ENCODE peak calls at places on chromosomes 16 and 17, in nine cellular contexts. Q is heart right ventricle; G is A549; R is left ventricle myocardium inferior; V is aorta; M is cardiac muscle cell; O is IMR-90; J is CD4-positive, alpha-beta memory T cell; C is left lung. E is an unnamed sample. For H3K4me1, the result is how much of the 10 kb centered on the place peaks cover.

GRCh38 chr16:79469999-79470398 is 130.5 kb downstream of the MAF start:
- DNase-seq in Q (peak), G (no peak), R (peak), V (peak), M (no peak), O (no peak), J (no peak), C (peak), E (peak)

GRCh38 chr17:44314869-44315661 is 6.7 kb downstream of the RUNDC3A start:
- DNase-seq in Q (no peak), G (peak), R (no peak), V (no peak), M (peak), O (no peak), J (peak), C (no peak), E (no peak)

GRCh38 chr17:39668141-39668924 is at the start of gene PNMT:
- DNase-seq in Q (peak), G (peak), R (peak), V (peak), M (peak), O (peak), J (peak), C (peak), E (peak)

GRCh38 chr16:35182943-35183550 is 1723.6 kb downstream of the TP53TG3F start:
- DNase-seq in Q (no peak), G (no peak), R (no peak), V (no peak), M (no peak), O (no peak), J (no peak), C (no peak), E (no peak)

GRCh38 chr17:69947027-69947759 is 127.8 kb upstream of the KCNJ16 start:
- DNase-seq in Q (no peak), G (no peak), R (no peak), V (no peak), M (no peak), O (peak), J (no peak), C (no peak), E (no peak)

GRCh38 chr17:69669441-69670178 is 255.1 kb downstream of the MAP2K6 start:
- DNase-seq in Q (no peak), G (no peak), R (no peak), V (no peak), M (no peak), O (peak), J (no peak), C (no peak), E (no peak)

GRCh38 chr17:64423881-64424280 is 25.0 kb upstream of the MILR1 start:
- DNase-seq in Q (no peak), G (no peak), R (no peak), V (no peak), M (no peak), O (no peak), J (no peak), C (no peak), E (no peak)

GRCh38 chr17:81424613-81425017 is 29.4 kb downstream of the BAHCC1 start:
- DNase-seq in Q (no peak), G (no peak), R (no peak), V (no peak), M (no peak), O (no peak), J (no peak), C (no peak), E (no peak)

GRCh38 chr16:51262428-51262827 is 111.4 kb upstream of the SALL1 start:
- DNase-seq in Q (no peak), G (no peak), R (no peak), V (no peak), M (no peak), O (no peak), J (no peak), C (no peak), E (no peak)

GRCh38 chr17:77441130-77441920 is 300.6 kb downstream of the SEC14L1 start:
- DNase-seq in Q (no peak), G (no peak), R (no peak), V (no peak), M (peak), O (no peak), J (peak), C (no peak), E (peak)

GRCh38 chr16:47774661-47775060 is 313.5 kb downstream of the PHKB start:
- DNase-seq in Q (no peak), G (peak), R (no peak), V (no peak), M (peak), O (peak), J (no peak), C (peak), E (no peak)

GRCh38 chr16:74734361-74735161 is 33.9 kb upstream of the MLKL start:
- DNase-seq in Q (no peak), G (no peak), R (no peak), V (no peak), M (no peak), O (no peak), J (no peak), C (no peak), E (no peak)

GRCh38 chr16:49593423-49594040 is 219.9 kb downstream of the C16orf78 start:
- DNase-seq in Q (no peak), G (no peak), R (no peak), V (no peak), M (no peak), O (no peak), J (no peak), C (no peak), E (no peak)

GRCh38 chr17:38970804-38971203 is 3.6 kb upstream of the FBXO47 start:
- DNase-seq in Q (no peak), G (peak), R (no peak), V (no peak), M (no peak), O (no peak), J (no peak), C (no peak), E (no peak)

GRCh38 chr16:87847785-87848675 is 21.3 kb downstream of the SLC7A5 start:
- DNase-seq in Q (peak), G (no peak), R (no peak), V (no peak), M (peak), O (no peak), J (no peak), C (no peak), E (peak)

GRCh38 chr16:87851141-87851587 is 18.1 kb downstream of the SLC7A5 start:
- DNase-seq in Q (no peak), G (no peak), R (no peak), V (no peak), M (no peak), O (no peak), J (no peak), C (no peak), E (peak)

GRCh38 chr16:87850009-87851006 is 19.0 kb downstream of the SLC7A5 start:
- DNase-seq in Q (peak), G (no peak), R (peak), V (peak), M (peak), O (peak), J (peak), C (peak), E (peak)

GRCh38 chr16:87848676-87849345 is 20.5 kb downstream of the SLC7A5 start:
- DNase-seq in Q (no peak), G (no peak), R (no peak), V (no peak), M (no peak), O (no peak), J (no peak), C (no peak), E (no peak)

DNA sequence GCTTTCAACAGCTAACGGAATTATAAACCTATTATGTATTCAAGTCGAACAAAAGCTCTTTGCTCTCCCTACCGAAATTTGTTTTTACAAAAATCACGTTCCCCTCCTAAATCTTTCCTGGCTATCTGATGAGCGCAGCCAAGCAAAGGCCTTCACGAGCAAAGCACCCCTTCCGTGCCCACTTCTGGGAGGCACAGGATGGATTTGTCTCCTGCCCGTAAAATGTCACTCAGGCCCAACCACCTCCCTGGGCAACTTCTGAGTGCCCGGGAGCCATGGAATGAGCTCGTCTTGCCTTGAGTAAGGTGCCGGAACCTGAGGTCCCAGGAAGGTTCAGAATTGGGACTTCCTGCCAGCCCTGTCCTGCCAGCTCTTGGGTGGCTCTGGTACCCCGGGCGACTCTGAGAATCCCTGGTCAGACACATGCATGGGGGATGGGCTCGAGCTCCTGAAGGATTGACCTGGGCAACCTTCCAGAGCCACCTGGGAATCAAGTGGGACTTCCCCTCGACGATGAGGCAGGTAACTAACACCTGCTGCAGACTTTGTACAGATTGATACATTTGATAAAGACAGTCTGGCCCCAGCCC is 19.8 kb downstream of the SLC7A5 start:
- DNase-seq in Q (no peak), G (no peak), R (no peak), V (no peak), M (no peak), O (no peak), J (no peak), C (no peak), E (no peak)
- H3K4me1 ChIP-seq in Q (under half), G (half or more), R (under half), V (under half), M (under half), O (under half), J (under half), C (under half), E (under half)

GRCh38 chr17:82801377-82801970 is 38.3 kb downstream of the ZNF750 start:
- DNase-seq in Q (no peak), G (no peak), R (no peak), V (no peak), M (no peak), O (no peak), J (no peak), C (no peak), E (no peak)

GRCh38 chr17:82799591-82799990 is 40.2 kb downstream of the ZNF750 start:
- DNase-seq in Q (no peak), G (no peak), R (no peak), V (no peak), M (no peak), O (no peak), J (no peak), C (no peak), E (no peak)

GRCh38 chr17:82800885-82801284 is 38.9 kb downstream of the ZNF750 start:
- DNase-seq in Q (no peak), G (no peak), R (no peak), V (no peak), M (no peak), O (no peak), J (no peak), C (no peak), E (peak)

GRCh38 chr17:82797061-82797460 is 42.8 kb downstream of the ZNF750 start:
- DNase-seq in Q (no peak), G (no peak), R (no peak), V (no peak), M (no peak), O (no peak), J (no peak), C (no peak), E (no peak)

DNA sequence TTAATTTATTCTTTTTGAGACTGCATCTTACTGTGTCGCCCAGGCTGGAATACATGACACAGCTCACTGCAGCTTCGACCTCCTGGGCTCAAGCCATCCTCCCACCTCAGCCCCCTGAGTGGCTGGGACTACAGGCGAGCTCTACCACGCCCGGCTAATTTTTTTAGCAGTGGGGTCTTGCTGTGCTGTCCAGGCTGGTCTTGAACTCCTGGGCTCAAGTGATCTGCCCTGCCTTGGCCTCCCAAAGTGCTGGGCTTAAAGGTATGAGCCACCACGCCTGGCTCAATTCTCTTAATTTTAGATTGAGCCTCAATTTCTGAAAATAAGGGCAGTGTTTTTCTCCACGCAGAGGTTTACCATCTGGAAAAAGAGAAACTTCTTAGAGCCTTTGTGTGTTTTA is 41.1 kb downstream of the ZNF750 start:
- DNase-seq in Q (no peak), G (no peak), R (no peak), V (no peak), M (no peak), O (no peak), J (no peak), C (no peak), E (no peak)
- H3K4me1 ChIP-seq in Q (under half), G (under half), R (under half), V (under half), M (under half), O (under half), J (under half), C (under half), E (under half)

GRCh38 chr17:17109231-17109630 is 67.0 kb downstream of the MPRIP start:
- DNase-seq in Q (no peak), G (peak), R (peak), V (no peak), M (no peak), O (no peak), J (peak), C (no peak), E (peak)
- H3K4me1 ChIP-seq in Q (half or more), G (half or more), R (half or more), V (under half), M (under half), O (under half), J (half or more), C (under half), E (half or more)

DNA sequence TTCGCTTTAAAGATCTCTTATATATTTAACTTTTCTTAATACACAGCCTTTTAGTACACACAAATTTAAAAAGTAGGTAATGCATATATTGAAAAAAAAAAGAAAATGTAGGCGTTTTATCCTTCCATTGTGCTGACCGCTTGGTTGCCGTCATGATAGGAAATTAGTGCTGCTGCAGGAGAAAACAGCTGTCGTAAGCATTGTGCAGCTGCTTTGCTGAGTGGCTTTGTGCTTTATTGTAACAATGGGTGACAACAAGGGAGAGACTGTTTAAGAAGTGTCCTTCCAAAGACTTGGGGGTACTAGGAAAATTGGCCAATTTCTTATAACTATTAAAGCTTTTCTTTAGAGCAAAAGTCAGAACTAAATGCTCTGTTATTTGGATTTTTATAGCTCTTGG is 5.0 kb downstream of the HERPUD1 start:
- DNase-seq in Q (no peak), G (no peak), R (no peak), V (no peak), M (no peak), O (no peak), J (no peak), C (no peak), E (no peak)
- H3K4me1 ChIP-seq in Q (half or more), G (under half), R (half or more), V (under half), M (under half), O (under half), J (half or more), C (under half), E (under half)

DNA sequence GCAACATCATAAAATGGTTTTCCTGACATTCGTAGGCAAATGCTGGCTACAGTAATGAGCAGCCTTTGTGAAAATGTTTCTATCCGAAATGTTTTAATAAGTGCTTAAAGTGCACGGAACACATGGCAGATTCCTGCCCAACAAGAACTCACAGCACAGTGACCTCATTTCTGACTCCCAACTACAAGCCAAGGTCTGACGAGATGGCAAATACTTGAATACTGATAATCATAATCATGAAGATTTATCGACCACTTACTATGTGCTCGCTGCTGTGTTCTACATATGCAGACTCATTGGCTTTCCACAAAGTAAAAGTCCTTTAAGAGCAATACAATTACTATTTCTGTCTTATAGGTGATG is 238.1 kb upstream of the CDH5 start:
- DNase-seq in Q (no peak), G (no peak), R (no peak), V (no peak), M (peak), O (peak), J (no peak), C (no peak), E (no peak)
- H3K4me1 ChIP-seq in Q (under half), G (under half), R (under half), V (under half), M (under half), O (under half), J (under half), C (under half), E (under half)

GRCh38 chr16:7511549-7512260 is 179.1 kb downstream of the RBFOX1 start:
- DNase-seq in Q (no peak), G (no peak), R (no peak), V (no peak), M (no peak), O (no peak), J (no peak), C (no peak), E (no peak)
- H3K4me1 ChIP-seq in Q (under half), G (under half), R (under half), V (under half), M (under half), O (under half), J (under half), C (under half), E (under half)

GRCh38 chr17:29588017-29588557 is 1.4 kb downstream of the GIT1 start:
- DNase-seq in Q (no peak), G (no peak), R (no peak), V (no peak), M (no peak), O (no peak), J (no peak), C (no peak), E (no peak)
- H3K4me1 ChIP-seq in Q (half or more), G (half or more), R (half or more), V (under half), M (under half), O (under half), J (half or more), C (under half), E (under half)

GRCh38 chr17:1368588-1368987 is 31.4 kb downstream of the YWHAE start:
- DNase-seq in Q (no peak), G (no peak), R (no peak), V (no peak), M (no peak), O (no peak), J (no peak), C (no peak), E (no peak)

GRCh38 chr17:1372618-1373017 is 27.4 kb downstream of the YWHAE start:
- DNase-seq in Q (no peak), G (no peak), R (no peak), V (no peak), M (no peak), O (no peak), J (no peak), C (no peak), E (no peak)

GRCh38 chr17:1373710-1374237 is 26.2 kb downstream of the YWHAE start:
- DNase-seq in Q (no peak), G (no peak), R (no peak), V (no peak), M (no peak), O (no peak), J (no peak), C (no peak), E (no peak)

GRCh38 chr17:1374426-1375177 is 25.4 kb downstream of the YWHAE start:
- DNase-seq in Q (no peak), G (no peak), R (no peak), V (no peak), M (no peak), O (no peak), J (peak), C (no peak), E (no peak)

GRCh38 chr17:1371893-1372590 is 28.0 kb downstream of the YWHAE start:
- DNase-seq in Q (no peak), G (no peak), R (no peak), V (no peak), M (no peak), O (no peak), J (no peak), C (no peak), E (no peak)
- H3K4me1 ChIP-seq in Q (half or more), G (under half), R (half or more), V (under half), M (under half), O (under half), J (half or more), C (under half), E (under half)

GRCh38 chr17:29166507-29166887 is 13.7 kb downstream of the MYO18A start:
- DNase-seq in Q (no peak), G (no peak), R (no peak), V (no peak), M (no peak), O (no peak), J (no peak), C (no peak), E (no peak)
- H3K4me1 ChIP-seq in Q (under half), G (under half), R (under half), V (under half), M (under half), O (under half), J (under half), C (under half), E (under half)